ENCODE peak calls at places on chromosomes 6 and 20, in ten cellular contexts. U is skeletal muscle cell; M is stimulated activated CD4-positive, alpha-beta T cell treated with anti-CD3 and anti-CD28 coated beads, Interleukin-1b, Interleukin-23, amount 100 ng/mL, for 24 hours; L is left lung; W is NCI-H1092 treated with DMSO at 0.1 percent for 48 hours; E is stimulated activated CD8-positive, alpha-beta memory T cell treated with anti-CD3 and anti-CD28 coated beads, Interleukin-4, amount 100 ng/mL, for 24 hours; G is A172; Q is kidney glomerular epithelial cell; N is activated CD8-positive, alpha-beta T cell treated with anti-CD3 and anti-CD28 coated beads for 36 hours; Z is fibroblast of pulmonary artery. O is an unnamed sample.

GRCh38 chr6:15475872-15476271 is 187.0 kb downstream of the DTNBP1 start:
- DNase-seq in U (no peak), M (no peak), L (no peak), W (no peak), E (no peak), G (no peak), Q (no peak), N (no peak), Z (no peak), O (no peak)

GRCh38 chr6:38625191-38625590 is 14.5 kb downstream of the BTBD9 start:
- DNase-seq in U (no peak), M (no peak), L (no peak), W (no peak), E (no peak), G (no peak), Q (no peak), N (no peak), Z (no peak), O (no peak)

GRCh38 chr20:7858851-7859250 is 81.4 kb downstream of the HAO1 start:
- DNase-seq in U (no peak), M (no peak), L (no peak), W (no peak), E (no peak), G (no peak), Q (no peak), N (no peak), Z (no peak), O (peak)

GRCh38 chr20:1810926-1811620 is 84.1 kb upstream of the SIRPA start:
- DNase-seq in U (no peak), M (no peak), L (no peak), W (no peak), E (no peak), G (no peak), Q (no peak), N (no peak), Z (peak), O (no peak)

GRCh38 chr20:3781153-3781910 is at the start of gene SPEF1:
- DNase-seq in U (peak), M (no peak), L (peak), W (peak), E (no peak), G (peak), Q (peak), N (peak), Z (peak), O (peak)

GRCh38 chr20:57829805-57830514 is 120.1 kb upstream of the PMEPA1 start:
- DNase-seq in U (no peak), M (no peak), L (no peak), W (no peak), E (no peak), G (no peak), Q (no peak), N (no peak), Z (no peak), O (no peak)

GRCh38 chr20:62818592-62819493 is 2.0 kb downstream of the COL9A3 start:
- DNase-seq in U (no peak), M (no peak), L (no peak), W (peak), E (no peak), G (peak), Q (peak), N (no peak), Z (peak), O (peak)

GRCh38 chr20:12466915-12467314 is 541.9 kb upstream of the SPTLC3 start:
- DNase-seq in U (no peak), M (no peak), L (no peak), W (no peak), E (no peak), G (no peak), Q (no peak), N (no peak), Z (no peak), O (no peak)

GRCh38 chr6:107542170-107542569 is 52.3 kb downstream of the SOBP start:
- DNase-seq in U (no peak), M (no peak), L (no peak), W (no peak), E (no peak), G (no peak), Q (no peak), N (no peak), Z (no peak), O (no peak)

GRCh38 chr6:76026101-76026500 is 46.4 kb downstream of the IMPG1 start:
- DNase-seq in U (no peak), M (no peak), L (no peak), W (no peak), E (no peak), G (no peak), Q (no peak), N (no peak), Z (peak), O (no peak)

GRCh38 chr20:58656825-58657224 is 5.7 kb downstream of the STX16 start:
- DNase-seq in U (no peak), M (no peak), L (no peak), W (no peak), E (no peak), G (no peak), Q (no peak), N (no peak), Z (no peak), O (no peak)

GRCh38 chr20:49659096-49659495 is 54.6 kb downstream of the B4GALT5 start:
- DNase-seq in U (no peak), M (no peak), L (no peak), W (no peak), E (no peak), G (no peak), Q (no peak), N (no peak), Z (no peak), O (no peak)